ENCODE peak calls at places on chromosomes 6 and 20, in seven cellular contexts. H is astrocyte of the spinal cord, W is osteocyte, A is cardiac fibroblast, D is fibroblast of lung, P is dorsolateral prefrontal cortex, M is epithelial cell of proximal tubule. B is an unnamed sample.

GRCh38 chr6:116055513-116055912 is 5.2 kb downstream of the FRK start:
- DNase-seq in M (no peak), P (no peak), A (no peak), D (no peak), H (no peak), W (no peak), B (no peak)

GRCh38 chr6:31875852-31876251 is 2.9 kb downstream of the SLC44A4 start:
- DNase-seq in D (no peak), M (no peak), A (no peak), P (no peak), W (no peak), H (no peak), B (no peak)

GRCh38 chr20:31517373-31517772 is 3.1 kb downstream of the HM13 start:
- DNase-seq in H (peak; percentile 47), A (peak; percentile 60), W (no peak), D (peak; percentile 60), M (no peak), P (no peak), B (peak; percentile 25)

GRCh38 chr6:72262254-72262653 is 359.6 kb upstream of the KCNQ5 start:
- DNase-seq in M (no peak), W (no peak), D (no peak), H (no peak), P (no peak), A (peak; percentile 20), B (no peak)

GRCh38 chr6:93828553-93828952 is 409.2 kb upstream of the EPHA7 start:
- DNase-seq in P (no peak), D (no peak), A (no peak), H (no peak), M (no peak), W (no peak), B (no peak)

GRCh38 chr6:104118274-104118673 is 741.4 kb downstream of the HACE1 start:
- DNase-seq in A (peak; percentile 94), M (peak; percentile 1), W (no peak), P (no peak), H (peak; percentile 62), D (peak; percentile 4), B (no peak)

GRCh38 chr20:50455656-50456451 is 54.3 kb upstream of the PTPN1 start:
- DNase-seq in W (no peak), M (no peak), P (no peak), A (no peak), H (no peak), D (no peak), B (no peak)

GRCh38 chr20:4661191-4661590 is 60.5 kb upstream of the PRND start:
- DNase-seq in M (no peak), P (no peak), W (no peak), H (no peak), D (no peak), A (no peak), B (peak; percentile 65)

GRCh38 chr6:18186033-18186432 is 30.8 kb downstream of the KDM1B start:
- DNase-seq in M (no peak), A (peak; percentile 5), P (no peak), H (peak; percentile 44), D (no peak), W (no peak), B (no peak)

GRCh38 chr20:57007171-57007540 is 259.3 kb downstream of the BMP7 start:
- DNase-seq in P (no peak), W (no peak), H (no peak), D (no peak), A (no peak), M (no peak), B (no peak)

GRCh38 chr20:17083738-17084137 is 143.1 kb upstream of the PCSK2 start:
- DNase-seq in P (no peak), M (no peak), D (no peak), H (no peak), A (no peak), W (no peak), B (no peak)

GRCh38 chr6:16947461-16948159 is 154.2 kb upstream of the STMND1 start:
- DNase-seq in D (peak; percentile 100), H (peak; percentile 94), W (no peak), A (peak; percentile 66), M (no peak), P (no peak), B (peak; percentile 50)

GRCh38 chr6:14270925-14271791 is 153.6 kb downstream of the CD83 start:
- DNase-seq in W (peak; percentile 69), A (peak; percentile 91), H (peak; percentile 87), P (no peak), D (peak; percentile 71), M (peak; percentile 56), B (peak; percentile 74)

GRCh38 chr6:113634352-113635163 is 222.6 kb upstream of the MARCKS start:
- DNase-seq in M (no peak), P (no peak), D (peak; percentile 51), W (no peak), A (peak; percentile 84), H (peak; percentile 57), B (no peak)

GRCh38 chr6:43368517-43369160 is 808 bp downstream of the ZNF318 start:
- DNase-seq in D (peak; percentile 37), A (peak; percentile 53), P (peak; percentile 40), W (no peak), H (peak; percentile 32), M (no peak), B (no peak)
- TF ChIP-seq CTCF in D (no peak), A (no peak), P (no peak), W (no peak), H (no peak), M (no peak), B (no peak)

DNA sequence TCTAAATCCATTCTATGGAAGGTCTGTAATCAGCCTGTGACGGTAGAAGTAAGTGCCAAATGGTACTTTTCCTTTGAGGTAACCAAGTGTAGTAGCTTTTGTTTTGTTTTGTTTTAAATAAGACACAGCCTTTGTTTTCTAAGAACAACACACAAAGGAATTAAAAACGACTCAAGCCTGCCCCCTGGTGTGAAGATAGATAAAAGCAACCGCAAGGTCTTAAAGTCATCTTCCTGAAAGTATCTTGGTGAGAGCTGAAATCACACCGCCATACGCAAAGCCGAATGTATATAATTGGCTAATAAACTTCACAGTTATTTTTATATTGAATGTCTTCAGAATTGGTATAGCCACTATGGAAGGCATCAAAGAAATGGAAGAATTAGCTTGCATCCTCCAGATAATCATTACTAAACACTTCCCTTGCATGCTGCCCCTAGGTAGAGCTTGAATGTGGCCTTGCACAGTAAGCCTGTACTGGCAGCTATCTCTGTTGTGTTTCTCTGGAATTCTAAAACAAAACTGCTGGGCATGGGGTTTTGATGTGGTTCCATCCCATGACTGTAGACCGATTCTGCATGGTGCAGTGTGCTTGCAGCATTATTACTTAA is 95.6 kb downstream of the LAMP5 start:
- DNase-seq in D (peak; percentile 82), M (peak; percentile 30), H (peak; percentile 77), A (peak; percentile 86), W (no peak), P (peak; percentile 59), B (peak; percentile 72)
- TF ChIP-seq CTCF in D (peak; percentile 63), M (peak; percentile 76), H (peak; percentile 57), A (peak; percentile 58), W (peak; percentile 81), P (peak; percentile 95), B (peak; percentile 67)

GRCh38 chr6:160173806-160174205 is 52.2 kb downstream of the SLC22A1 start:
- DNase-seq in H (no peak), M (no peak), A (no peak), D (no peak), P (no peak), W (no peak), B (no peak)
- TF ChIP-seq CTCF in H (no peak), M (no peak), A (no peak), D (no peak), P (no peak), W (no peak), B (no peak)

DNA sequence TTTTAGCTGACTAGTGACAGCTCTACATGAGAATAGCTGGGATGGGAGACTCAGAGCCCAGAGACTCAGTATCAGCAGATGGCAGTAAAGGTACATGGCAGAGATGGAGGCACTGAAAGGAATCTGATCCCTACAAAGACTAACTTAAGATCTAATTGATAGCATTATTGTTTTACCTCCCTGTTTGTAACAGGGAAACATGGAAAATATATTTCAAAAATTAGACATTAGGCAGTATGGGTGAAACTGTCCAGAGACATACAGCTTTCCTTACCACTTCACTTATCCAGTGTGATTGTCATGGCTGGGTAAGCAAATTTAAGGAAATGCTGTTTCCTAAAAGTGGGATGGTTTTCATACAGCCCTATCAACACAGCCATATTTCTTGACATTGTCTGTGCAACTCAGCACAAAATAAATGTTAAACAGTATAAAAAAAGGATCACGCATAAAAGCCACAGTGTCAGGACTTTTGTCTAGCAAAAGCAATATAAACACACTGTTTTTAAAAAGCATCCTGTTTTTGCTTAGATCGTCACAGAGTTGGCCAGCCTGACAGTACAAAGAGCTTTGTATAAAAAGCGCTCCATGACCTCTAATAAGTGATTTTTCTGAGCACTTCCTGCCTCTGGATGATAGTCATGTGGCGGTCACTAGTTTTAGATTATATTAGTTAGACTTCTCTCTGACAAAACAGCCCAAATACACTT is 376.9 kb downstream of the PHF3 start:
- DNase-seq in P (no peak), M (no peak), W (no peak), A (peak; percentile 60), D (peak; percentile 87), H (peak; percentile 59), B (no peak)
- TF ChIP-seq CTCF in P (peak; percentile 77), M (peak; percentile 96), W (peak; percentile 74), A (peak; percentile 77), D (peak; percentile 76), H (peak; percentile 77), B (no peak)

GRCh38 chr6:163490826-163491577 is 76.5 kb downstream of the QKI start:
- DNase-seq in A (peak; percentile 81), H (peak; percentile 68), W (no peak), P (peak; percentile 51), M (peak; percentile 15), D (peak; percentile 71), B (peak; percentile 41)

GRCh38 chr6:163489584-163489983 is 75.1 kb downstream of the QKI start:
- DNase-seq in W (no peak), P (no peak), A (peak; percentile 19), D (peak; percentile 21), M (no peak), H (peak; percentile 78), B (no peak)

GRCh38 chr6:163496205-163496604 is 81.7 kb downstream of the QKI start:
- DNase-seq in W (no peak), D (no peak), A (no peak), P (no peak), H (no peak), M (no peak), B (no peak)

GRCh38 chr6:163491901-163492300 is 77.4 kb downstream of the QKI start:
- DNase-seq in M (no peak), W (no peak), H (no peak), P (no peak), A (no peak), D (no peak), B (no peak)

GRCh38 chr6:163494279-163494727 is 79.8 kb downstream of the QKI start:
- DNase-seq in M (no peak), W (no peak), A (no peak), D (no peak), P (no peak), H (peak; percentile 26), B (no peak)
- TF ChIP-seq CTCF in M (no peak), W (no peak), A (no peak), D (no peak), P (no peak), H (no peak), B (no peak)

GRCh38 chr6:143842902-143843688 is at the start of gene LTV1:
- DNase-seq in A (peak; percentile 97), D (peak; percentile 97), W (peak; percentile 98), M (peak; percentile 60), H (peak; percentile 98), P (peak; percentile 98), B (peak; percentile 97)
- TF ChIP-seq CTCF in A (no peak), D (no peak), W (no peak), M (no peak), H (no peak), P (peak; percentile 44), B (no peak)

B was measured in activated CD8-positive, alpha-beta T cell treated with anti-CD3 and anti-CD28 coated beads for 36 hours.